ENCODE peak calls at places on chromosomes 12 and 14, in seven cellular contexts. O, S, L, R, F, G and N are unnamed samples.
A peak's percentile ranks its signal among the peaks of the same experiment; 100 is the strongest.

GRCh38 chr12:51972424-51972812 is 20.9 kb downstream of the ACVR1B start:
- DNase-seq in O (no peak), S (no peak), L (no peak), R (no peak), F (no peak), G (no peak), N (no peak)

GRCh38 chr14:105205718-105206208 is 24.7 kb upstream of the NUDT14 start:
- DNase-seq in O (no peak), S (peak; percentile 77), L (no peak), R (no peak), F (no peak), G (no peak), N (no peak)

GRCh38 chr12:69966409-69966808 is 141.4 kb downstream of the MYRFL start:
- DNase-seq in O (peak; percentile 22), S (no peak), L (peak; percentile 51), R (no peak), F (no peak), G (no peak), N (no peak)

GRCh38 chr12:106081606-106082005 is 57.1 kb downstream of the NUAK1 start:
- DNase-seq in O (no peak), S (no peak), L (no peak), R (no peak), F (no peak), G (no peak), N (no peak)

GRCh38 chr12:66043035-66043434 is 87.5 kb downstream of the LLPH start:
- DNase-seq in O (no peak), S (no peak), L (no peak), R (no peak), F (no peak), G (no peak), N (no peak)

GRCh38 chr14:45246633-45247173 is 6.3 kb downstream of the MIS18BP1 start:
- DNase-seq in O (no peak), S (no peak), L (no peak), R (no peak), F (no peak), G (no peak), N (no peak)

GRCh38 chr14:26730929-26731618 is 133.2 kb upstream of the NOVA1 start:
- DNase-seq in O (no peak), S (no peak), L (no peak), R (peak; percentile 8), F (no peak), G (no peak), N (no peak)

GRCh38 chr12:4274960-4275868 is 1.7 kb downstream of the CCND2 start:
- DNase-seq in O (peak; percentile 41), S (no peak), L (peak; percentile 42), R (peak; percentile 26), F (no peak), G (no peak), N (no peak)

DNA sequence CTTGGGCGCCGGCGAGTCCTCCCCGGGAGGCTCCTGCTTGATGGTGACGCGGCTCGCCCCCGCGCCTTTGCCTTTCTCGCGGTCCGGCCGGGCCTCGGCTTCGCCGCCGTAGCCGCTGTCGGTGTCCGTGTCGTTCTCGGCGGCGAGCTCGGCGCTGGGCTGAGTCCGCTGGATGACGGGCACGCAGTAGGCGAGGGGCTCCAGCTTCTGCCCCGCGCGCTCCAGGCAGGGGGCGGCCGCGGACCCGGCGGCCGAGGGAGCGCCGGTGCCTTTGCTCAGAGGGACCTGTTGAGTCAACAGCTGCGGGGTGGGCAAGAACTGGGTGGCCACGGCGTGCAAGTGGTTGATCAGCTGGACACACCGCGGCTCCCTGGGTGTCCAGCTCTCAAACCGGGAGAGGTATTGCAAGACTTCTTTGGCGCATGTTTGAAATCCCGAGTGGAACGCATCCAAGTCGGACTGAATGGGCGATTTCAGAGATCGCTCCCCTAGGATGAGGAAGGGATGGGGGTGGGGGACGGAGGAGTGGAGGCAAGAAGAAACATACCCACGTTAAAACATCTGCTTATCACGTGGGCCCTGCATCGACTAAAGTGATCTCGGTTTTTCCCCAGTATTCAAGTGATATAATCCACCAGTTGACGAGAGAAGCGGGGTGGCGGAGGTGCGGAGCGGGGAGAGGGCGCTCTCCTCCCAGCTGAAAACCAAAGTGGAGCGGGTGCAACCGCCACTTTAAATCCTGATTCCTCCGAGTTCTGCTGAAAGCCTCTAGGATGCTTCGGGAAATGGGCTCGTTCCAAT is 2.0 kb downstream of the BHLHE41 start:
- DNase-seq in O (peak; percentile 79), S (peak; percentile 79), L (peak; percentile 83), R (peak; percentile 43), F (peak; percentile 67), G (peak; percentile 67), N (peak; percentile 78)
- TF ChIP-seq CTCF in O (peak; percentile 20), S (peak; percentile 21), L (peak; percentile 60), R (no peak), F (peak; percentile 41), G (peak; percentile 65), N (no peak)

GRCh38 chr14:99609245-99610117 is 5.5 kb upstream of the CCDC85C start:
- DNase-seq in O (no peak), S (no peak), L (no peak), R (no peak), F (no peak), G (no peak), N (no peak)
- TF ChIP-seq CTCF in O (no peak), S (peak; percentile 45), L (no peak), R (no peak), F (peak; percentile 91), G (no peak), N (no peak)

GRCh38 chr12:38664661-38665269 is 240.6 kb downstream of the CPNE8 start:
- DNase-seq in O (no peak), S (no peak), L (no peak), R (no peak), F (no peak), G (no peak), N (no peak)
- TF ChIP-seq CTCF in O (no peak), S (peak; percentile 38), L (peak; percentile 59), R (peak; percentile 66), F (peak; percentile 52), G (peak; percentile 45), N (no peak)

GRCh38 chr14:76786556-76786955 is 25.3 kb downstream of the VASH1 start:
- DNase-seq in O (no peak), S (no peak), L (no peak), R (no peak), F (no peak), G (no peak), N (no peak)

GRCh38 chr14:76782885-76783566 is 21.8 kb downstream of the VASH1 start:
- DNase-seq in O (no peak), S (no peak), L (peak; percentile 29), R (no peak), F (no peak), G (no peak), N (no peak)

GRCh38 chr14:76782115-76782884 is 21.0 kb downstream of the VASH1 start:
- DNase-seq in O (no peak), S (no peak), L (no peak), R (no peak), F (no peak), G (no peak), N (no peak)

GRCh38 chr14:76784266-76784874 is 23.1 kb downstream of the VASH1 start:
- DNase-seq in O (no peak), S (no peak), L (no peak), R (no peak), F (no peak), G (no peak), N (no peak)

DNA sequence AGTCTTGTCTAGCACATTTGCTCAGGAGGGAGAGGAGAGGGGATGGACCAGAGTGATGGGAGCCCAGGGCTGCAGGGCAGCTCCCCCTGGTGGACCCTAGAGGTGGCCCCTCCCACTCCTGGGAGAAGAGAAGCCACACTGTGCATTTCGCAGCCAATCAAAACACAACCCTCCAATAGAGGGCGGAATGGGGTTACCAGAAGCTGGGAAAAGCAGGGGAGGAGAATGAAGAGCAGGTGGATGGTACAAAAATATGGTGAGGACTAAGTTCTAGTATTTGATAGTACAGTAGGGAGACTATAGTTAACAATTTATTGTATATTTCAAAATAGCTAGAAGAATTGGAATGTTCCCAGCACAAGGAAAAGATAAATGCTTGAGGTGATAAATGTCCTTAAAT is 23.6 kb downstream of the VASH1 start:
- DNase-seq in O (peak; percentile 81), S (peak; percentile 80), L (peak; percentile 78), R (peak; percentile 74), F (peak; percentile 38), G (peak; percentile 79), N (no peak)
- TF ChIP-seq CTCF in O (peak; percentile 89), S (peak; percentile 82), L (peak; percentile 94), R (peak; percentile 76), F (peak; percentile 89), G (peak; percentile 100), N (peak; percentile 64)

GRCh38 chr14:75672588-75673192 is 11.6 kb downstream of the TTLL5 start:
- DNase-seq in O (no peak), S (no peak), L (no peak), R (no peak), F (no peak), G (no peak), N (no peak)

GRCh38 chr14:75673345-75673744 is 12.3 kb downstream of the TTLL5 start:
- DNase-seq in O (no peak), S (no peak), L (no peak), R (no peak), F (no peak), G (no peak), N (no peak)

DNA sequence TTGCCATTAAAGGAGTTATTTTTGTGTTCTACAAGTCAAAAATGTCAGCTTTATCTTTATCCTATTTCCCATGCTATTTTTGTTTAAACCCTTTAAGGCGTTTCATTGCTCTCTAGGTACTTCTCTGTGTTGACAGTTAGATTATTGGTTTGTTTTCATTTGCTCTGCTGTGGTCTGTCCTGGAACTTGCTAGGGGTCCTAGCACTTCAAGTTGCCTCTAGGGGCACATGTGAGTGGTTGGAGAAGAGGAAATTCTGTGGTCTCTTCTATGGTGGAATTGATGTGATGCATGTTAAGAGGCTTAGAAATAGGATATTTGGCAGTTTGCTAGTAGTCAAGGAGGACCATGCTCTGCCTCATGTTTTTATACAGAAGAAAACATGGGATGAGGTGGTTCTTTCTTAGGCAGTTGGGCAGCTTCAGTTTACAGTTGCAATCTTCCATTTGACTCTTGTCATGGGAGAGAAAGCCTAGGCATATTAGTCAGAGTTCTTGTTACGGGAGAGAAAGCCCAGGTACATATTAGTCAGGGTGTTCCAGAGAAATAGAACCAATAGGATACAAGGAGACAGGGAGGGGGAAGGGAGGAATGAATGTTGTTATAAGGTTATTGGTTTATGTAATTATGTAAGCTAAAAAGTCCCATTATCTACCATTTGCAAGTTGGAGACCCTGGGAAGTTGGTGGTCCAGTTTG is 14.4 kb downstream of the TTLL5 start:
- DNase-seq in O (no peak), S (no peak), L (no peak), R (no peak), F (peak; percentile 22), G (no peak), N (no peak)
- TF ChIP-seq CTCF in O (no peak), S (no peak), L (peak; percentile 39), R (peak; percentile 19), F (peak; percentile 52), G (no peak), N (no peak)

DNA sequence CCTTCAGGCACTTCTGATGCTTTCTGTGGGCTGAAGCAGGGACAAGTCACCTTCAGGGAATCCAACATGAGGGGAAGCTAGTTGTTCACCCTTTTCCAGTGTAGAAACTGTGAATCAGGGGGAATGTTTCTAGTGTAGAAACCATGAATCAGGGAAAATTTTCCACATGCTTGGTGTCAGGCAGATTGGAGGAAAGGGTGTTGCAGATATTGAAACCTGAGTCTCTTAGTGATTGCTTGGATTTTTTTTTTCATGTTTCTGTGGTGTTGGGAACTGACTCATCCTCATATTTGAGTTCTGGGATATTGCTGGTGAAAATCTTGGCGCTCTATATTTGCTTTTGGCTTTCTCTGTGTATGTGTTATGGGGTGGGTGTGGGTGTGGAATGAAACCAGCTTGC is 144.5 kb upstream of the FBXO33 start:
- DNase-seq in O (no peak), S (no peak), L (peak; percentile 74), R (no peak), F (peak; percentile 48), G (no peak), N (no peak)
- TF ChIP-seq CTCF in O (no peak), S (no peak), L (no peak), R (no peak), F (no peak), G (no peak), N (no peak)